ENCODE peak calls at places on chromosomes 2 and 18, in ten cellular contexts. K, Z, U, W, V, P, J, G, E and Y are unnamed samples.

GRCh38 chr2:138107288-138107687 is 143.0 kb downstream of the HNMT start:
- DNase-seq in K (no peak), Z (no peak), U (no peak), W (no peak), V (no peak), P (no peak), J (no peak), G (no peak), E (no peak), Y (no peak)

GRCh38 chr2:230312638-230313037 is 14.4 kb upstream of the SP140L start:
- DNase-seq in K (no peak), Z (no peak), U (no peak), W (no peak), V (no peak), P (no peak), J (peak; percentile 27), G (peak; percentile 19), E (no peak), Y (no peak)

GRCh38 chr18:67104700-67105284 is 411.7 kb downstream of the DSEL start:
- DNase-seq in K (no peak), Z (no peak), U (peak; percentile 52), W (peak; percentile 65), V (no peak), P (peak; percentile 61), J (peak; percentile 89), G (peak; percentile 82), E (peak; percentile 16), Y (peak; percentile 51)

GRCh38 chr18:80109676-80110078 is 615 bp downstream of the ADNP2 start:
- DNase-seq in K (no peak), Z (no peak), U (peak; percentile 60), W (peak; percentile 30), V (peak; percentile 44), P (no peak), J (peak; percentile 76), G (peak; percentile 75), E (peak; percentile 33), Y (no peak)

GRCh38 chr18:73201940-73202339 is 334.2 kb upstream of the NETO1 start:
- DNase-seq in K (no peak), Z (no peak), U (no peak), W (no peak), V (no peak), P (no peak), J (no peak), G (no peak), E (no peak), Y (no peak)

GRCh38 chr2:726158-726557 is 49.0 kb upstream of the TMEM18 start:
- DNase-seq in K (no peak), Z (no peak), U (no peak), W (no peak), V (no peak), P (no peak), J (no peak), G (no peak), E (no peak), Y (no peak)

GRCh38 chr2:108998911-108999310 is 9.9 kb upstream of the EDAR start:
- DNase-seq in K (no peak), Z (no peak), U (no peak), W (no peak), V (no peak), P (no peak), J (no peak), G (no peak), E (no peak), Y (no peak)

GRCh38 chr2:38934742-38935141 is 45.1 kb downstream of the ARHGEF33 start:
- DNase-seq in K (no peak), Z (no peak), U (no peak), W (no peak), V (no peak), P (no peak), J (no peak), G (no peak), E (no peak), Y (no peak)

GRCh38 chr2:51120754-51121280 is 88.9 kb upstream of the NRXN1 start:
- DNase-seq in K (no peak), Z (no peak), U (no peak), W (no peak), V (no peak), P (no peak), J (no peak), G (no peak), E (no peak), Y (no peak)

GRCh38 chr2:11821705-11822104 is 75.3 kb downstream of the LPIN1 start:
- DNase-seq in K (no peak), Z (no peak), U (no peak), W (no peak), V (no peak), P (no peak), J (no peak), G (no peak), E (no peak), Y (no peak)

GRCh38 chr2:6823111-6823510 is 42.6 kb downstream of the CMPK2 start:
- DNase-seq in K (no peak), Z (no peak), U (no peak), W (no peak), V (no peak), P (no peak), J (no peak), G (no peak), E (no peak), Y (no peak)

GRCh38 chr2:83376731-83377130 is 1082.3 kb downstream of the SUCLG1 start:
- DNase-seq in K (no peak), Z (no peak), U (no peak), W (no peak), V (no peak), P (no peak), J (no peak), G (no peak), E (no peak), Y (no peak)

GRCh38 chr2:218169757-218170546 is 3.2 kb upstream of the CXCR1 start:
- DNase-seq in K (no peak), Z (no peak), U (no peak), W (no peak), V (no peak), P (no peak), J (no peak), G (no peak), E (no peak), Y (no peak)

GRCh38 chr18:76390452-76391035 is 104.5 kb downstream of the ZNF516 start:
- DNase-seq in K (no peak), Z (no peak), U (no peak), W (peak; percentile 56), V (no peak), P (no peak), J (no peak), G (no peak), E (no peak), Y (no peak)

DNA sequence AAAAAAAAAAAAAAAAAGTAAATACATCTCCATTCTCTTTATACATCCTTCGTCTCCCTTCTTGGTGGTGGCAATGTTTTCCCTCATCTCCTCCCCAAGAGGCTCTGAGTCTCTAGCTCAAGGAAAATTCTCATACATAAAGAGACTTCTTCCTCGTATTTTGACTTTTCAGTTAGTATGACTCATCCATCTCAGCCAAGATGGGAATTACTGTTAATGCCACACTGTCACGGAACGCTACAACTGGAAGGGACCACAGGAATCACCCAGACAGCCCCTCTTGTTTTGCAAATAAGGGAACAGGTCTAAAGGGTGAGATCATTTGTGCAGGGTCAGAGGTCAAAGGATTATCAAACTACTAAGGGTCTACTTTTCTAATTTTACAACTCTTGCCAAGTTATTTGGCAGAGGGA is 19.5 kb downstream of the NFE2L2 start:
- DNase-seq in K (no peak), Z (no peak), U (no peak), W (no peak), V (no peak), P (no peak), J (peak; percentile 82), G (no peak), E (no peak), Y (no peak)
- H3K4me3 ChIP-seq in K (no peak overlapping the region), Z (no peak overlapping the region), U (no peak overlapping the region), W (no peak overlapping the region), V (no peak overlapping the region), P (no peak overlapping the region), J (no peak overlapping the region), G (no peak overlapping the region), E (no peak overlapping the region), Y (no peak overlapping the region)

DNA sequence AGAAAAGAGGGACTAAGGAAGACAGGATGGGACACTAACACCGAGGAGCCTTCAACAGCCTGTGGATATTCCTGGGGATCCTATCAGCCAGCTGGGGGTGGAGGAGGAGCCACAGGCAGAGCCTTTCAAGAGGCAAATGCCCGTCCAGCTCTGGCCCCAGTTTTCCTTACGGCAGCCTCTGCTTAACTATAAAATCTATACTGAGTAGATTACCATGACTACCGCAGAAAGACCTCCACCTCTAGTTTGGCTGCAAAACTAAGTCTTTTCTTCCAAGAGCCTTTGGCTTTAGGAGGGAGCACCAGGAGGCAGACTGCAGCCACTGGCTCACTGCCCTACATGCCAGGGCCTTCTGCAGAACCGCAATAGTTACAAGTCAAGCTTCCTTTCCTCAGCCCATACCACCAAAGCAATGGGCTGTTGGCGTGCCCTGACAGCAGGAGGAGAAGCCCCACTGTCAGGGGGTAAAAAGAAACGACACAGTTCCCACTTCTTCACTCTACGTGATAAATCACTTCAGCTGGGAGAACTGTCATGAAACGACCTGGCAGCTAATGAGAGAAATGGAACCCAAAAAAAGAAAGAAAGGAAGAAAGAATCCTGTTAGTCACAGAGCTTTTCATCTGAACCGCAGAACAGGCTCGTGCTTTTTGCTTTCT is 25.1 kb upstream of the CREB1 start:
- DNase-seq in K (no peak), Z (no peak), U (no peak), W (no peak), V (no peak), P (no peak), J (peak; percentile 33), G (peak; percentile 60), E (peak; percentile 30), Y (no peak)
- H3K4me3 ChIP-seq in K (no peak overlapping the region), Z (no peak overlapping the region), U (no peak overlapping the region), W (peak overlapping the region; percentile 8), V (no peak overlapping the region), P (no peak overlapping the region), J (no peak overlapping the region), G (peak overlapping the region; percentile 32), E (peak overlapping the region; percentile 15), Y (no peak overlapping the region)

GRCh38 chr2:118086024-118086633 is 2.1 kb upstream of the INSIG2 start:
- DNase-seq in K (no peak), Z (no peak), U (no peak), W (no peak), V (no peak), P (no peak), J (no peak), G (no peak), E (no peak), Y (no peak)
- H3K4me3 ChIP-seq in K (no peak overlapping the region), Z (no peak overlapping the region), U (no peak overlapping the region), W (no peak overlapping the region), V (no peak overlapping the region), P (no peak overlapping the region), J (no peak overlapping the region), G (no peak overlapping the region), E (no peak overlapping the region), Y (no peak overlapping the region)

DNA sequence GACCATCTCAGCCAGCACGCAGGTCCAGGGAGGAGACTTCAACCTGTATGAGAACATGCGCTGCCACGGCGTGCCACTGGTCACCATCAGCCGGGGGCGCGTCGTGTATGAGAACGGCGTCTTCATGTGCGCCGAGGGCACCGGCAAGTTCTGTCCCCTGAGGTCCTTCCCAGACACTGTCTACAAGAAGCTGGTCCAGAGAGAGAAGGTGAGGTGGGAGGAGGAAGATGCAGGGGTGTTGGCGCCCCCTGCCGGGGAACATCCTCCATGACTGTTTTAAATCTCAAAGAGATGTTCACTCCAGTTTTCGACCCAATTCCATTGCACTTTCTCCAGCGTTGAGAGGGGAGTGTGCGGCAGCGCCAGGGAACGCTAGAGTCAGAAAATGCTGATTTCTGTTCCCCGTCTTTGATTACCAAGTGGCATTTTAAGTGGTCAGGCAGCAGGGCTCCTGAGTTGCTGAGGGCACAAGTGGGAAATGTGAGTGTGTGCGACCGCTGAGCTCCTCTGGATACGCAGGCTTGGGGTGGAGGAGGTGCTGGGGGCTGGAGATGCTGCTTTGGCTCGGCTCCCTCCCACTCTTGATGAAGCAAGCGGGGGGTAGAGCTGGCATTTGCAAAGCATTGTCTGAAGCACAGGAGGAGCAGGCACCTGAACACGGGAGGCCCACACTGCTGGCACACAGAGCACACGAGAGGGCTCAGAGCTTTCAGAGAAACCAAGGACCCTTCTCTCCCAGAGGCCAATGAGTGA is 27.7 kb upstream of the MAPRE3 start:
- DNase-seq in K (peak; percentile 46), Z (peak; percentile 19), U (peak; percentile 76), W (peak; percentile 72), V (peak; percentile 38), P (peak; percentile 52), J (peak; percentile 87), G (peak; percentile 80), E (peak; percentile 57), Y (peak; percentile 45)
- H3K4me3 ChIP-seq in K (no peak overlapping the region), Z (no peak overlapping the region), U (no peak overlapping the region), W (no peak overlapping the region), V (no peak overlapping the region), P (no peak overlapping the region), J (no peak overlapping the region), G (no peak overlapping the region), E (no peak overlapping the region), Y (no peak overlapping the region)